ENCODE peak calls at places on chromosomes 16 and 17, in eight cellular contexts. J is ACHN; K is ecto neural progenitor cell; X is stimulated activated CD4-positive, alpha-beta T cell treated with anti-CD3 and anti-CD28 coated beads, Interleukin-1b, Interleukin-23, amount 100 ng/mL, for 4 hours; Q is nephron progenitor cell; G is mucosa of gallbladder; R is body of pancreas; W is activated T-cell treated with anti-CD3 and anti-CD28 coated beads for 1 hour. P is an unnamed sample.

GRCh38 chr17:927611-928461 is 51.7 kb downstream of the NXN start:
- DNase-seq in J (peak; percentile 97), K (no peak), X (no peak), Q (no peak), G (no peak), R (no peak), W (no peak), P (peak; percentile 53)

GRCh38 chr16:16992986-16993783 is 477.6 kb downstream of the XYLT1 start:
- DNase-seq in J (no peak), K (no peak), X (no peak), Q (peak; percentile 36), G (no peak), R (no peak), W (no peak), P (no peak)

GRCh38 chr16:17461951-17462729 is 8.6 kb downstream of the XYLT1 start:
- DNase-seq in J (no peak), K (no peak), X (no peak), Q (no peak), G (no peak), R (no peak), W (no peak), P (no peak)

GRCh38 chr17:16446338-16446983 is 31.1 kb downstream of the TRPV2 start:
- DNase-seq in J (no peak), K (no peak), X (no peak), Q (no peak), G (no peak), R (no peak), W (no peak), P (no peak)

GRCh38 chr17:50808413-50808812 is 27.0 kb upstream of the WFIKKN2 start:
- DNase-seq in J (no peak), K (no peak), X (no peak), Q (no peak), G (no peak), R (no peak), W (no peak), P (no peak)

GRCh38 chr16:2494616-2495015 is 19.1 kb upstream of the ATP6V0C start:
- DNase-seq in J (no peak), K (no peak), X (no peak), Q (no peak), G (no peak), R (no peak), W (no peak), P (peak; percentile 69)

GRCh38 chr17:79180358-79181005 is 105.9 kb downstream of the ENGASE start:
- DNase-seq in J (no peak), K (no peak), X (no peak), Q (no peak), G (no peak), R (no peak), W (no peak), P (no peak)

GRCh38 chr17:64984776-64985521 is 65.7 kb upstream of the LRRC37A3 start:
- DNase-seq in J (no peak), K (peak; percentile 32), X (no peak), Q (no peak), G (no peak), R (no peak), W (peak; percentile 22), P (no peak)

GRCh38 chr17:39665642-39666221 is 583 bp downstream of the TCAP start:
- DNase-seq in J (peak; percentile 32), K (no peak), X (no peak), Q (no peak), G (no peak), R (no peak), W (no peak), P (no peak)

GRCh38 chr17:81186203-81186602 is 20.2 kb upstream of the AATK start:
- DNase-seq in J (no peak), K (no peak), X (no peak), Q (no peak), G (no peak), R (no peak), W (no peak), P (no peak)

GRCh38 chr16:711548-712320 is 3.2 kb upstream of the METRN start:
- DNase-seq in J (peak; percentile 78), K (peak; percentile 90), X (peak; percentile 81), Q (peak; percentile 93), G (peak; percentile 75), R (peak; percentile 76), W (peak; percentile 74), P (peak; percentile 72)

P was measured in lung.